ENCODE peak calls at places on chromosomes 5 and 9, in nine cellular contexts. One of them, this sample, is unnamed.

GRCh38 chr5:131396015-131396414 is 132.2 kb downstream of the CDC42SE2 start:
- DNase-seq in lung: no peak
- DNase-seq in keratinocyte: no peak
- DNase-seq in psoas muscle: no peak
- DNase-seq in sigmoid colon: no peak
- DNase-seq in GM12865: peak
- DNase-seq in GM20000: peak
- DNase-seq in tibial nerve: no peak
- DNase-seq in activated CD8-positive, alpha-beta T cell treated with anti-CD3 and anti-CD28 coated beads for 36 hours: peak
- DNase-seq in this sample: no peak

GRCh38 chr5:177996660-177997318 is 747 bp upstream of the PROP1 start:
- DNase-seq in lung: no peak
- DNase-seq in keratinocyte: no peak
- DNase-seq in psoas muscle: no peak
- DNase-seq in sigmoid colon: no peak
- DNase-seq in GM12865: no peak
- DNase-seq in GM20000: no peak
- DNase-seq in tibial nerve: no peak
- DNase-seq in activated CD8-positive, alpha-beta T cell treated with anti-CD3 and anti-CD28 coated beads for 36 hours: no peak
- DNase-seq in this sample: no peak

GRCh38 chr9:1875921-1876448 is 139.2 kb upstream of the SMARCA2 start:
- DNase-seq in lung: no peak
- DNase-seq in keratinocyte: no peak
- DNase-seq in psoas muscle: no peak
- DNase-seq in sigmoid colon: no peak
- DNase-seq in GM12865: peak
- DNase-seq in GM20000: peak
- DNase-seq in tibial nerve: no peak
- DNase-seq in activated CD8-positive, alpha-beta T cell treated with anti-CD3 and anti-CD28 coated beads for 36 hours: peak
- DNase-seq in this sample: no peak

GRCh38 chr5:33120671-33121070 is 320.1 kb upstream of the TARS1 start:
- DNase-seq in lung: no peak
- DNase-seq in keratinocyte: no peak
- DNase-seq in psoas muscle: no peak
- DNase-seq in sigmoid colon: no peak
- DNase-seq in GM12865: no peak
- DNase-seq in GM20000: no peak
- DNase-seq in tibial nerve: no peak
- DNase-seq in activated CD8-positive, alpha-beta T cell treated with anti-CD3 and anti-CD28 coated beads for 36 hours: no peak
- DNase-seq in this sample: peak

GRCh38 chr5:56269216-56269927 is 36.2 kb upstream of the ANKRD55 start:
- DNase-seq in lung: no peak
- DNase-seq in keratinocyte: no peak
- DNase-seq in psoas muscle: no peak
- DNase-seq in sigmoid colon: no peak
- DNase-seq in GM12865: peak
- DNase-seq in GM20000: peak
- DNase-seq in tibial nerve: peak
- DNase-seq in activated CD8-positive, alpha-beta T cell treated with anti-CD3 and anti-CD28 coated beads for 36 hours: peak
- DNase-seq in this sample: peak

GRCh38 chr9:26863074-26863473 is 29.5 kb downstream of the CAAP1 start:
- DNase-seq in lung: no peak
- DNase-seq in keratinocyte: no peak
- DNase-seq in psoas muscle: no peak
- DNase-seq in sigmoid colon: no peak
- DNase-seq in GM12865: no peak
- DNase-seq in GM20000: no peak
- DNase-seq in tibial nerve: no peak
- DNase-seq in activated CD8-positive, alpha-beta T cell treated with anti-CD3 and anti-CD28 coated beads for 36 hours: no peak
- DNase-seq in this sample: no peak

GRCh38 chr9:114908104-114908621 is 22.2 kb downstream of the TNFSF8 start:
- DNase-seq in lung: no peak
- DNase-seq in keratinocyte: peak
- DNase-seq in psoas muscle: no peak
- DNase-seq in sigmoid colon: no peak
- DNase-seq in GM12865: peak
- DNase-seq in GM20000: no peak
- DNase-seq in tibial nerve: no peak
- DNase-seq in activated CD8-positive, alpha-beta T cell treated with anti-CD3 and anti-CD28 coated beads for 36 hours: peak
- DNase-seq in this sample: peak

GRCh38 chr5:41649659-41650058 is 139.3 kb upstream of the PLCXD3 start:
- DNase-seq in lung: no peak
- DNase-seq in keratinocyte: no peak
- DNase-seq in psoas muscle: no peak
- DNase-seq in sigmoid colon: no peak
- DNase-seq in GM12865: no peak
- DNase-seq in GM20000: no peak
- DNase-seq in tibial nerve: no peak
- DNase-seq in activated CD8-positive, alpha-beta T cell treated with anti-CD3 and anti-CD28 coated beads for 36 hours: no peak
- DNase-seq in this sample: peak

GRCh38 chr9:708182-708555 is 133.3 kb upstream of the DMRT1 start:
- DNase-seq in lung: no peak
- DNase-seq in keratinocyte: no peak
- DNase-seq in psoas muscle: no peak
- DNase-seq in sigmoid colon: no peak
- DNase-seq in GM12865: no peak
- DNase-seq in GM20000: no peak
- DNase-seq in tibial nerve: no peak
- DNase-seq in activated CD8-positive, alpha-beta T cell treated with anti-CD3 and anti-CD28 coated beads for 36 hours: no peak
- DNase-seq in this sample: no peak

GRCh38 chr5:14351845-14352712 is 208.9 kb downstream of the TRIO start:
- DNase-seq in lung: peak
- DNase-seq in keratinocyte: no peak
- DNase-seq in psoas muscle: peak
- DNase-seq in sigmoid colon: peak
- DNase-seq in GM12865: peak
- DNase-seq in GM20000: peak
- DNase-seq in tibial nerve: peak
- DNase-seq in activated CD8-positive, alpha-beta T cell treated with anti-CD3 and anti-CD28 coated beads for 36 hours: peak
- DNase-seq in this sample: peak

GRCh38 chr5:2188137-2188536 is 305.4 kb upstream of the IRX4 start:
- DNase-seq in lung: no peak
- DNase-seq in keratinocyte: no peak
- DNase-seq in psoas muscle: no peak
- DNase-seq in sigmoid colon: no peak
- DNase-seq in GM12865: no peak
- DNase-seq in GM20000: no peak
- DNase-seq in tibial nerve: no peak
- DNase-seq in activated CD8-positive, alpha-beta T cell treated with anti-CD3 and anti-CD28 coated beads for 36 hours: no peak
- DNase-seq in this sample: no peak

GRCh38 chr5:51373880-51374523 is 9.2 kb upstream of the ISL1 start:
- DNase-seq in lung: no peak
- DNase-seq in keratinocyte: no peak
- DNase-seq in psoas muscle: no peak
- DNase-seq in sigmoid colon: no peak
- DNase-seq in GM12865: no peak
- DNase-seq in GM20000: no peak
- DNase-seq in tibial nerve: no peak
- DNase-seq in activated CD8-positive, alpha-beta T cell treated with anti-CD3 and anti-CD28 coated beads for 36 hours: no peak
- DNase-seq in this sample: no peak

GRCh38 chr5:154202379-154203260 is 12.1 kb downstream of the GALNT10 start:
- DNase-seq in lung: no peak
- DNase-seq in keratinocyte: no peak
- DNase-seq in psoas muscle: no peak
- DNase-seq in sigmoid colon: no peak
- DNase-seq in GM12865: peak
- DNase-seq in GM20000: peak
- DNase-seq in tibial nerve: no peak
- DNase-seq in activated CD8-positive, alpha-beta T cell treated with anti-CD3 and anti-CD28 coated beads for 36 hours: peak
- DNase-seq in this sample: no peak

DNA sequence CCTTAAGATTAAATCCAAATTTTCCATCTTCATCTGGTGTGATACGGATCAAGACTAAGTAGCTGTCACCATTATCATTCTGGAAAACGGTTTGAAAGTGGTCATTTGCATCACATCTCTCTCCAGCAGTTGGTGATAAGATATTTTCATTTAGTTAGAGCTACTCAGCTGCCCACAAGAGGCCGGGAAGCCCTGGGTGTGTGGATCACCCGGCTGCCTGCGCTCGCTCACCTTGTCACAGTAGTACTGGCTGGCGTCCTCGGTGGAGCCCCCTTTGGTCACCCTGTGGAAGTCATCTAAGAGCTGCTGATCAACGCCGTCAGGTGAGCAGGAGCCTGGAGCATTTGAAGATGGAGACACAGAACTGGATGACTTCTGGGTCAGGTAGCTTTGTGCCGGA is 88.1 kb downstream of the PTPN3 start:
- DNase-seq in lung: no peak
- DNase-seq in keratinocyte: no peak
- DNase-seq in psoas muscle: no peak
- DNase-seq in sigmoid colon: no peak
- DNase-seq in GM12865: no peak
- DNase-seq in GM20000: no peak
- DNase-seq in tibial nerve: no peak
- DNase-seq in activated CD8-positive, alpha-beta T cell treated with anti-CD3 and anti-CD28 coated beads for 36 hours: peak
- DNase-seq in this sample: no peak
- TF ChIP-seq CTCF in lung: no peak
- TF ChIP-seq CTCF in keratinocyte: peak
- TF ChIP-seq CTCF in psoas muscle: no peak
- TF ChIP-seq CTCF in sigmoid colon: no peak
- TF ChIP-seq CTCF in GM12865: no peak
- TF ChIP-seq CTCF in GM20000: no peak
- TF ChIP-seq CTCF in tibial nerve: no peak
- TF ChIP-seq CTCF in activated CD8-positive, alpha-beta T cell treated with anti-CD3 and anti-CD28 coated beads for 36 hours: peak
- TF ChIP-seq CTCF in this sample: no peak

GRCh38 chr5:38714703-38715355 is 131.0 kb upstream of the OSMR start:
- DNase-seq in lung: no peak
- DNase-seq in keratinocyte: no peak
- DNase-seq in psoas muscle: no peak
- DNase-seq in sigmoid colon: no peak
- DNase-seq in GM12865: no peak
- DNase-seq in GM20000: no peak
- DNase-seq in tibial nerve: no peak
- DNase-seq in activated CD8-positive, alpha-beta T cell treated with anti-CD3 and anti-CD28 coated beads for 36 hours: no peak
- DNase-seq in this sample: no peak

GRCh38 chr5:38718874-38719391 is 126.9 kb upstream of the OSMR start:
- DNase-seq in lung: no peak
- DNase-seq in keratinocyte: no peak
- DNase-seq in psoas muscle: no peak
- DNase-seq in sigmoid colon: no peak
- DNase-seq in GM12865: no peak
- DNase-seq in GM20000: no peak
- DNase-seq in tibial nerve: no peak
- DNase-seq in activated CD8-positive, alpha-beta T cell treated with anti-CD3 and anti-CD28 coated beads for 36 hours: no peak
- DNase-seq in this sample: no peak

GRCh38 chr5:38715671-38716070 is 130.1 kb upstream of the OSMR start:
- DNase-seq in lung: no peak
- DNase-seq in keratinocyte: no peak
- DNase-seq in psoas muscle: no peak
- DNase-seq in sigmoid colon: no peak
- DNase-seq in GM12865: no peak
- DNase-seq in GM20000: no peak
- DNase-seq in tibial nerve: no peak
- DNase-seq in activated CD8-positive, alpha-beta T cell treated with anti-CD3 and anti-CD28 coated beads for 36 hours: no peak
- DNase-seq in this sample: no peak

GRCh38 chr5:38714240-38714639 is 131.6 kb upstream of the OSMR start:
- DNase-seq in lung: no peak
- DNase-seq in keratinocyte: no peak
- DNase-seq in psoas muscle: no peak
- DNase-seq in sigmoid colon: no peak
- DNase-seq in GM12865: no peak
- DNase-seq in GM20000: no peak
- DNase-seq in tibial nerve: no peak
- DNase-seq in activated CD8-positive, alpha-beta T cell treated with anti-CD3 and anti-CD28 coated beads for 36 hours: no peak
- DNase-seq in this sample: no peak

DNA sequence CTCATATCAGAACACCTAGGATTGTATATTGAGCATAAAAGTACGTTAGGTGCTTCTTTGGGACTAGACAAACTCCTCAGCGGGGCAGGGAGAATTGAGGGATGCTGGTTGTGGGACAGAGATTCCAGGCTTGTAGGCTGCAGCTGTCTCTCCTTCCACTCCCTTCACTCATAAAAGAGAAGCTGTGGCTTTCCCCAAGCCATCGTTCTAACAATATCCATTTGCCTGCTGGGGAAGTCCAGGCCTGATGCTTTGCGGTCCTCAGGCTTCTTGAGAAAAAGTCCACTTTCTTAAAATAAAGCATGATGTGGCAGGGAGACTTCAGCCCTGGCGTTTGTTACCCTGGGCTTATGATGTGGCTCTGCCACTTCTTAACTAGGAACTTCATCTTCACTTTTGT is 129.3 kb upstream of the OSMR start:
- DNase-seq in lung: no peak
- DNase-seq in keratinocyte: no peak
- DNase-seq in psoas muscle: no peak
- DNase-seq in sigmoid colon: no peak
- DNase-seq in GM12865: no peak
- DNase-seq in GM20000: no peak
- DNase-seq in tibial nerve: no peak
- DNase-seq in activated CD8-positive, alpha-beta T cell treated with anti-CD3 and anti-CD28 coated beads for 36 hours: no peak
- DNase-seq in this sample: no peak
- TF ChIP-seq CTCF in lung: no peak
- TF ChIP-seq CTCF in keratinocyte: no peak
- TF ChIP-seq CTCF in psoas muscle: no peak
- TF ChIP-seq CTCF in sigmoid colon: no peak
- TF ChIP-seq CTCF in GM12865: no peak
- TF ChIP-seq CTCF in GM20000: no peak
- TF ChIP-seq CTCF in tibial nerve: no peak
- TF ChIP-seq CTCF in activated CD8-positive, alpha-beta T cell treated with anti-CD3 and anti-CD28 coated beads for 36 hours: no peak
- TF ChIP-seq CTCF in this sample: no peak

DNA sequence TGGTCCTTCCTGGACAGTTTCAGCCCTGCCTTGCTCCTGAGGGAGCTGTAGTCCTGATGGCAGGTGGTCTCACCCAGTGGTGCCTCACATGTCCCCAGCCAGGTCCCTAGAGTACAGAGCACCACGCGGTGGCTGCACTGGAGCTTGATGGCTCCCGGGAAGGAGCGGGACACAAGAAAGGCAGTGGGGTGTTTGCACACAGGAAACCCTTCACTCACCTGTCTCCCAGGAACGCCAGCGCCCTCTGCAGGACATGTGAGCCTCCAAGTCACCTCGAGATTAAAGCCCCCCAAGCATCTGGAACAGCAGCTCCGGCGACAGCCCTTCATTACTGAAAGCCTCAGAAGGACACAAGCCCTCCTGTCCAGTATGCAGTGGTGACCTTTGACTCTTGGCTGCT is 19.9 kb upstream of the TMEM250 start:
- DNase-seq in lung: no peak
- DNase-seq in keratinocyte: no peak
- DNase-seq in psoas muscle: no peak
- DNase-seq in sigmoid colon: no peak
- DNase-seq in GM12865: peak
- DNase-seq in GM20000: peak
- DNase-seq in tibial nerve: no peak
- DNase-seq in activated CD8-positive, alpha-beta T cell treated with anti-CD3 and anti-CD28 coated beads for 36 hours: peak
- DNase-seq in this sample: no peak
- TF ChIP-seq CTCF in lung: no peak
- TF ChIP-seq CTCF in keratinocyte: peak
- TF ChIP-seq CTCF in psoas muscle: no peak
- TF ChIP-seq CTCF in sigmoid colon: no peak
- TF ChIP-seq CTCF in GM12865: peak
- TF ChIP-seq CTCF in GM20000: peak
- TF ChIP-seq CTCF in tibial nerve: no peak
- TF ChIP-seq CTCF in activated CD8-positive, alpha-beta T cell treated with anti-CD3 and anti-CD28 coated beads for 36 hours: peak
- TF ChIP-seq CTCF in this sample: peak

DNA sequence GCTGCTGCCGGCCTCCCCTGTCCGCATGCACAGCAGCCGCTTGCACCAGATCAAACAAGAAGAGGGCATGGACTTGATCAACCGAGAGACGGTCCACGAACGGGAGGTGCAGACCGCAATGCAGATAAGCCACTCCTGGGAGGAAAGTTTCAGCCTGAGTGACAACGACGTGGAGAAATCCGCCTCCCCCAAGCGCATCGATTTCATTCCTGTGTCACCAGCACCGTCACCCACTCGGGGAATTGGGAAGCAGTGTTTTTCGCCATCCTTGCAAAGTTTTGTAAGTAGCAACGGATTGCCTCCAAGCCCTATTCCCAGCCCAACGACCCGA is 75.3 kb downstream of the PIP5K1B start:
- DNase-seq in lung: no peak
- DNase-seq in keratinocyte: no peak
- DNase-seq in psoas muscle: no peak
- DNase-seq in sigmoid colon: no peak
- DNase-seq in GM12865: no peak
- DNase-seq in GM20000: no peak
- DNase-seq in tibial nerve: no peak
- DNase-seq in activated CD8-positive, alpha-beta T cell treated with anti-CD3 and anti-CD28 coated beads for 36 hours: no peak
- DNase-seq in this sample: no peak
- TF ChIP-seq CTCF in lung: no peak
- TF ChIP-seq CTCF in keratinocyte: no peak
- TF ChIP-seq CTCF in psoas muscle: no peak
- TF ChIP-seq CTCF in sigmoid colon: no peak
- TF ChIP-seq CTCF in GM12865: no peak
- TF ChIP-seq CTCF in GM20000: no peak
- TF ChIP-seq CTCF in tibial nerve: no peak
- TF ChIP-seq CTCF in activated CD8-positive, alpha-beta T cell treated with anti-CD3 and anti-CD28 coated beads for 36 hours: peak
- TF ChIP-seq CTCF in this sample: no peak